ENCODE peak calls at places on chromosome 13, in six cellular contexts. J is HS-27A, X is HS-5, R is GM12878, T is stromal cell of bone marrow, M is cardiac muscle cell. W is an unnamed sample.

GRCh38 chr13:22662771-22663170 is 518.0 kb upstream of the SGCG start:
- DNase-seq in J (no peak), X (no peak), R (no peak), T (no peak), M (no peak), W (no peak)

GRCh38 chr13:50543767-50544166 is 299.7 kb downstream of the DLEU7 start:
- DNase-seq in J (no peak), X (no peak), R (no peak), T (peak; percentile 83), M (no peak), W (no peak)

GRCh38 chr13:110505594-110505993 is 55.9 kb downstream of the RAB20 start:
- DNase-seq in J (no peak), X (no peak), R (no peak), T (no peak), M (no peak), W (no peak)

GRCh38 chr13:49563513-49563912 is 21.8 kb downstream of the RCBTB1 start:
- DNase-seq in J (no peak), X (no peak), R (no peak), T (no peak), M (no peak), W (no peak)

GRCh38 chr13:40776681-40777165 is 5.7 kb upstream of the MRPS31 start:
- DNase-seq in J (no peak), X (no peak), R (no peak), T (no peak), M (no peak), W (no peak)

GRCh38 chr13:41842029-41842428 is 118.9 kb downstream of the VWA8 start:
- DNase-seq in J (no peak), X (no peak), R (no peak), T (no peak), M (peak; percentile 14), W (no peak)

GRCh38 chr13:48749699-48750473 is 96.2 kb downstream of the CYSLTR2 start:
- DNase-seq in J (peak; percentile 79), X (peak; percentile 88), R (peak; percentile 73), T (peak; percentile 98), M (peak; percentile 68), W (peak; percentile 77)

GRCh38 chr13:64293923-64294322 is 2878.3 kb upstream of the PCDH20 start:
- DNase-seq in J (no peak), X (no peak), R (no peak), T (no peak), M (no peak), W (no peak)

GRCh38 chr13:111911754-111912452 is 155.0 kb upstream of the SOX1 start:
- DNase-seq in J (no peak), X (no peak), R (no peak), T (no peak), M (no peak), W (no peak)

GRCh38 chr13:99721606-99722384 is 220.5 kb downstream of the TM9SF2 start:
- DNase-seq in J (no peak), X (no peak), R (no peak), T (no peak), M (no peak), W (no peak)

GRCh38 chr13:113794764-113795173 is 35.7 kb downstream of the TMEM255B start:
- DNase-seq in J (no peak), X (no peak), R (no peak), T (no peak), M (no peak), W (no peak)

GRCh38 chr13:76723551-76724232 is 162.5 kb downstream of the KCTD12 start:
- DNase-seq in J (no peak), X (peak; percentile 44), R (no peak), T (peak; percentile 61), M (no peak), W (peak; percentile 78)

GRCh38 chr13:109357751-109358150 is 428.6 kb downstream of the IRS2 start:
- DNase-seq in J (no peak), X (no peak), R (no peak), T (no peak), M (no peak), W (no peak)

GRCh38 chr13:105918842-105919741 is 616.4 kb downstream of the EFNB2 start:
- DNase-seq in J (no peak), X (peak; percentile 32), R (no peak), T (peak; percentile 45), M (no peak), W (no peak)

GRCh38 chr13:36795463-36795862 is 23.6 kb upstream of the RFXAP start:
- DNase-seq in J (no peak), X (no peak), R (no peak), T (no peak), M (no peak), W (no peak)

GRCh38 chr13:55087085-55087484 is 2053.6 kb upstream of the PRR20A start:
- DNase-seq in J (no peak), X (no peak), R (no peak), T (no peak), M (no peak), W (no peak)

GRCh38 chr13:110308377-110309158 is 1.5 kb downstream of the COL4A2 start:
- DNase-seq in J (no peak), X (no peak), R (no peak), T (no peak), M (peak; percentile 34), W (no peak)

GRCh38 chr13:104571161-104571889 is 1505.1 kb upstream of the SLC10A2 start:
- DNase-seq in J (peak; percentile 62), X (peak; percentile 56), R (no peak), T (peak; percentile 67), M (peak; percentile 81), W (peak; percentile 60)

GRCh38 chr13:96243371-96243770 is 153.5 kb downstream of the HS6ST3 start:
- DNase-seq in J (no peak), X (no peak), R (no peak), T (no peak), M (no peak), W (no peak)

GRCh38 chr13:87677334-87678234 is 6.4 kb downstream of the SLITRK5 start:
- DNase-seq in J (no peak), X (no peak), R (no peak), T (no peak), M (peak; percentile 50), W (no peak)

GRCh38 chr13:46839399-46839798 is 42.4 kb upstream of the ESD start:
- DNase-seq in J (no peak), X (no peak), R (no peak), T (no peak), M (no peak), W (no peak)

GRCh38 chr13:113009743-113010509 is 40.9 kb downstream of the MCF2L start:
- DNase-seq in J (no peak), X (no peak), R (no peak), T (no peak), M (no peak), W (no peak)

GRCh38 chr13:75444016-75444415 is 38.0 kb downstream of the TBC1D4 start:
- DNase-seq in J (no peak), X (no peak), R (no peak), T (no peak), M (no peak), W (no peak)

GRCh38 chr13:88919970-88920628 is 1248.9 kb downstream of the SLITRK5 start:
- DNase-seq in J (no peak), X (no peak), R (peak; percentile 12), T (no peak), M (no peak), W (no peak)

GRCh38 chr13:45527699-45528462 is 63.1 kb downstream of the COG3 start:
- DNase-seq in J (no peak), X (no peak), R (no peak), T (no peak), M (no peak), W (no peak)

GRCh38 chr13:49679244-49679643 is 12.0 kb downstream of the EBPL start:
- DNase-seq in J (no peak), X (no peak), R (no peak), T (no peak), M (no peak), W (no peak)

GRCh38 chr13:45021250-45021649 is 31.9 kb downstream of the GPALPP1 start:
- DNase-seq in J (peak; percentile 26), X (no peak), R (no peak), T (no peak), M (no peak), W (no peak)

GRCh38 chr13:37412271-37412683 is 186.3 kb downstream of the POSTN start:
- DNase-seq in J (no peak), X (no peak), R (no peak), T (no peak), M (no peak), W (no peak)

GRCh38 chr13:110238795-110239194 is 68.2 kb downstream of the COL4A1 start:
- DNase-seq in J (no peak), X (no peak), R (no peak), T (no peak), M (no peak), W (no peak)

GRCh38 chr13:33262069-33262487 is 23.5 kb downstream of the STARD13 start:
- DNase-seq in J (no peak), X (no peak), R (no peak), T (no peak), M (no peak), W (no peak)

GRCh38 chr13:41356788-41357187 is 45.7 kb downstream of the NAA16 start:
- DNase-seq in J (no peak), X (no peak), R (no peak), T (no peak), M (no peak), W (no peak)

GRCh38 chr13:77696006-77696862 is 1.3 kb upstream of the SLAIN1 start:
- DNase-seq in J (no peak), X (no peak), R (no peak), T (no peak), M (peak; percentile 15), W (no peak)

GRCh38 chr13:43005460-43006236 is 13.6 kb upstream of the EPSTI1 start:
- DNase-seq in J (no peak), X (no peak), R (no peak), T (no peak), M (peak; percentile 36), W (no peak)

W was measured in BJ.